ENCODE peak calls at places on chromosome 18, in six cellular contexts. G is K562, X is astrocyte of the spinal cord, B is OCI-LY7, R is heart left ventricle, F is H1. N is an unnamed sample.

GRCh38 chr18:9516437-9517064 is 41.2 kb downstream of the RALBP1 start:
- DNase-seq in X (peak; percentile 55), F (no peak), R (no peak), G (peak; percentile 56), B (peak; percentile 64), N (no peak)

GRCh38 chr18:11470941-11471340 is 138.5 kb upstream of the SLC35G4 start:
- DNase-seq in B (no peak), F (no peak), G (no peak), X (no peak), R (no peak), N (no peak)

GRCh38 chr18:57814555-57814954 is 11.4 kb upstream of the ATP8B1 start:
- DNase-seq in R (no peak), F (no peak), G (no peak), B (no peak), X (no peak), N (no peak)

GRCh38 chr18:42883177-42883576 is 232.3 kb downstream of the RIT2 start:
- DNase-seq in B (no peak), F (no peak), X (no peak), G (no peak), R (no peak), N (no peak)

GRCh38 chr18:64566461-64566860 is 417.6 kb upstream of the LINC00305 start:
- DNase-seq in G (no peak), B (no peak), X (no peak), R (no peak), F (no peak), N (no peak)

GRCh38 chr18:22349966-22350365 is 67.7 kb downstream of the CTAGE1 start:
- DNase-seq in F (no peak), B (no peak), G (no peak), R (no peak), X (no peak), N (no peak)

GRCh38 chr18:68533641-68534040 is 181.3 kb downstream of the TMX3 start:
- DNase-seq in R (no peak), F (no peak), G (no peak), B (no peak), X (no peak), N (no peak)

GRCh38 chr18:55090566-55091187 is 131.4 kb upstream of the CCDC68 start:
- DNase-seq in X (no peak), F (no peak), R (no peak), B (no peak), G (no peak), N (no peak)

GRCh38 chr18:67608909-67609308 is 92.4 kb upstream of the DSEL start:
- DNase-seq in G (no peak), R (no peak), F (no peak), X (peak; percentile 54), B (no peak), N (no peak)

GRCh38 chr18:41767960-41768359 is 187.1 kb upstream of the PIK3C3 start:
- DNase-seq in F (no peak), G (no peak), R (no peak), B (no peak), X (peak; percentile 42), N (no peak)

GRCh38 chr18:68428026-68428425 is 286.9 kb downstream of the TMX3 start:
- DNase-seq in F (no peak), G (no peak), X (peak; percentile 90), R (no peak), B (no peak), N (no peak)

GRCh38 chr18:37309059-37309458 is 256.5 kb downstream of the CELF4 start:
- DNase-seq in B (no peak), G (no peak), X (no peak), R (no peak), F (no peak), N (no peak)

GRCh38 chr18:10164241-10165160 is 250.7 kb downstream of the VAPA start:
- DNase-seq in B (no peak), X (no peak), R (peak; percentile 52), F (no peak), G (no peak), N (no peak)

GRCh38 chr18:77092104-77093066 is 40.2 kb downstream of the MBP start:
- DNase-seq in R (no peak), G (no peak), X (no peak), F (no peak), B (no peak), N (no peak)

GRCh38 chr18:72895548-72895947 is 27.8 kb upstream of the NETO1 start:
- DNase-seq in F (no peak), B (no peak), X (peak; percentile 35), R (no peak), G (no peak), N (no peak)

GRCh38 chr18:10124557-10124956 is 210.7 kb downstream of the VAPA start:
- DNase-seq in G (no peak), R (no peak), B (no peak), F (peak; percentile 20), X (no peak), N (no peak)

GRCh38 chr18:36835927-36836326 is 7.0 kb downstream of the KIAA1328 start:
- DNase-seq in B (no peak), F (no peak), G (no peak), R (no peak), X (no peak), N (no peak)

GRCh38 chr18:77119851-77120491 is 12.6 kb downstream of the MBP start:
- DNase-seq in X (no peak), B (peak; percentile 39), G (no peak), F (no peak), R (no peak), N (no peak)

GRCh38 chr18:8635087-8635486 is 25.9 kb downstream of the RAB12 start:
- DNase-seq in R (no peak), F (no peak), B (no peak), G (no peak), X (peak; percentile 57), N (no peak)

GRCh38 chr18:67290421-67290820 is 226.1 kb downstream of the DSEL start:
- DNase-seq in B (no peak), R (no peak), F (no peak), G (no peak), X (no peak), N (no peak)

GRCh38 chr18:73249030-73249429 is 381.2 kb upstream of the NETO1 start:
- DNase-seq in G (no peak), B (no peak), X (no peak), R (no peak), F (no peak), N (no peak)

GRCh38 chr18:67845035-67845434 is 328.5 kb upstream of the DSEL start:
- DNase-seq in G (no peak), X (no peak), R (no peak), B (no peak), F (no peak), N (no peak)

GRCh38 chr18:59047992-59048363 is 91.7 kb upstream of the SEC11C start:
- DNase-seq in G (no peak), B (no peak), R (no peak), F (no peak), X (no peak), N (no peak)

GRCh38 chr18:5717241-5717640 is 173.4 kb upstream of the EPB41L3 start:
- DNase-seq in R (no peak), X (no peak), G (no peak), F (no peak), B (no peak), N (no peak)

GRCh38 chr18:5214583-5215351 is 17.7 kb upstream of the AKAIN1 start:
- DNase-seq in B (no peak), G (no peak), F (no peak), R (no peak), X (no peak), N (no peak)

GRCh38 chr18:37537868-37538525 is 27.6 kb downstream of the CELF4 start:
- DNase-seq in B (peak; percentile 62), X (peak; percentile 46), F (peak; percentile 95), R (peak; percentile 72), G (peak; percentile 87), N (peak; percentile 45)

GRCh38 chr18:74397572-74397971 is 59.5 kb downstream of the DIPK1C start:
- DNase-seq in G (no peak), F (no peak), B (no peak), X (no peak), R (no peak), N (no peak)

GRCh38 chr18:47618758-47619157 is 311.7 kb downstream of the SMAD2 start:
- DNase-seq in R (no peak), F (no peak), X (no peak), G (no peak), B (no peak), N (no peak)

GRCh38 chr18:31138709-31139108 is 23.9 kb downstream of the DSC1 start:
- DNase-seq in X (no peak), F (no peak), G (no peak), B (no peak), R (no peak), N (no peak)

GRCh38 chr18:31148580-31148979 is 14.1 kb downstream of the DSC1 start:
- DNase-seq in G (no peak), X (no peak), F (no peak), B (no peak), R (no peak), N (no peak)

GRCh38 chr18:31146809-31147208 is 15.8 kb downstream of the DSC1 start:
- DNase-seq in R (no peak), G (no peak), F (no peak), X (no peak), B (no peak), N (no peak)

GRCh38 chr18:31143025-31143424 is 19.6 kb downstream of the DSC1 start:
- DNase-seq in R (no peak), G (no peak), X (no peak), F (no peak), B (no peak), N (no peak)
- TF ChIP-seq CTCF in R (no peak), G (no peak), X (no peak), F (no peak), B (no peak), N (no peak)

GRCh38 chr18:78557371-78557770 is 422.2 kb upstream of the SALL3 start:
- DNase-seq in F (no peak), B (no peak), R (no peak), X (no peak), G (no peak), N (no peak)
- H3K4me3 ChIP-seq in F (no peak overlapping the region), B (no peak overlapping the region), R (no peak overlapping the region), X (no peak overlapping the region), G (no peak overlapping the region), N (no peak overlapping the region)

GRCh38 chr18:49041677-49042570 is 91.2 kb upstream of the SMAD7 start:
- DNase-seq in F (no peak), R (peak; percentile 50), X (peak; percentile 58), B (peak; percentile 68), G (no peak), N (no peak)
- TF ChIP-seq CTCF in F (peak; percentile 58), R (peak; percentile 48), X (peak; percentile 68), B (peak; percentile 75), G (peak; percentile 53), N (peak; percentile 57)

GRCh38 chr18:75981102-75981501 is 513.9 kb downstream of the ZNF516 start:
- DNase-seq in F (no peak), B (no peak), G (no peak), R (no peak), X (no peak), N (no peak)

DNA sequence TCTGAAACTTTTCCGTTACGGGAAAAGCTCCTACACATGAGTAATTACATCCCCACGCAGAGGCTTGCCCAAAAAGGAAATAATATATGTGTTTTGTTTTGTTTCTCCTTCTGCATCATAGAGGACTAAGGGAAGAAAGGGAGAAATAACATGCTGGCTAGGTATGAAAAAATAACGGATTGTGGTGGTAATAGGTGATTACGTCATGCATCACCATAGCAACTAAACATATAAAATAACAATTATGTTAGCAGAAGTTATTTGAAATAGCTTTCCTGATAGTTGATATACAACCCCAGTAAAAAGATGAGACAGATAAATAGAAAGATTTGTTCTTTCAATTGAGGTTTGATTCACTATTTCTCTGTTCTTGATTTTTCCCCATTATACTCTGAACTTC is 518.0 kb downstream of the ZNF516 start:
- DNase-seq in R (no peak), B (no peak), F (no peak), G (no peak), X (peak; percentile 59), N (no peak)
- H3K4me3 ChIP-seq in R (no peak overlapping the region), B (no peak overlapping the region), F (no peak overlapping the region), G (no peak overlapping the region), X (no peak overlapping the region), N (no peak overlapping the region)